ENCODE peak calls at places on chromosomes 2 and 18, in seven cellular contexts. R is mucosa of descending colon; A is AG09309; Z is CD8-positive, alpha-beta T cell; N is H7; E is MM.1S; W is stomach. G is an unnamed sample.

GRCh38 chr2:30978854-30979253 is 159.4 kb downstream of the GALNT14 start:
- DNase-seq in E (no peak), R (no peak), A (no peak), Z (no peak), W (no peak), N (peak), G (no peak)

GRCh38 chr2:70514612-70515055 is 39.0 kb downstream of the TGFA start:
- DNase-seq in A (no peak), Z (no peak), W (peak), E (no peak), N (peak), R (peak), G (no peak)

GRCh38 chr18:47815486-47816270 is 114.8 kb downstream of the SMAD2 start:
- DNase-seq in W (no peak), E (no peak), Z (no peak), R (no peak), A (no peak), N (no peak), G (no peak)

GRCh38 chr2:237746302-237747080 is 52.1 kb upstream of the RBM44 start:
- DNase-seq in E (no peak), W (no peak), A (no peak), Z (no peak), R (no peak), N (no peak), G (no peak)

GRCh38 chr2:62604336-62604735 is 98.3 kb upstream of the TMEM17 start:
- DNase-seq in N (no peak), Z (no peak), W (no peak), R (no peak), A (no peak), E (no peak), G (no peak)

GRCh38 chr2:240711296-240711695 is 19.6 kb downstream of the AQP12A start:
- DNase-seq in Z (no peak), A (no peak), R (no peak), N (no peak), W (no peak), E (no peak), G (no peak)

GRCh38 chr2:51335072-51336058 is 303.4 kb upstream of the NRXN1 start:
- DNase-seq in E (no peak), Z (no peak), A (no peak), W (no peak), R (no peak), N (peak), G (no peak)

GRCh38 chr2:74188018-74188601 is 9.4 kb upstream of the MOB1A start:
- DNase-seq in R (no peak), A (no peak), N (peak), E (no peak), Z (no peak), W (no peak), G (no peak)

GRCh38 chr2:214542251-214542650 is 131.4 kb downstream of the VWC2L start:
- DNase-seq in R (no peak), W (no peak), A (no peak), E (no peak), Z (no peak), N (no peak), G (no peak)

GRCh38 chr18:77108001-77108692 is 24.4 kb downstream of the MBP start:
- DNase-seq in N (no peak), R (no peak), W (no peak), E (peak), Z (no peak), A (peak), G (no peak)

GRCh38 chr2:240255165-240255491 is 114.7 kb upstream of the OTOS start:
- DNase-seq in A (no peak), Z (no peak), R (no peak), W (peak), E (no peak), N (peak), G (no peak)

GRCh38 chr2:197354169-197354558 is 43.6 kb upstream of the ANKRD44 start:
- DNase-seq in W (no peak), N (no peak), R (no peak), E (no peak), A (no peak), Z (no peak), G (no peak)

GRCh38 chr2:134120160-134120717 is 133.6 kb upstream of the MGAT5 start:
- DNase-seq in W (no peak), E (no peak), Z (no peak), A (no peak), R (peak), N (no peak), G (no peak)

GRCh38 chr18:21632393-21632792 is 20.3 kb downstream of the SNRPD1 start:
- DNase-seq in Z (no peak), R (no peak), W (no peak), A (no peak), E (no peak), N (no peak), G (no peak)

GRCh38 chr18:50906843-50907242 is 27.9 kb downstream of the ME2 start:
- DNase-seq in Z (no peak), R (no peak), E (no peak), N (no peak), W (no peak), A (no peak), G (no peak)

DNA sequence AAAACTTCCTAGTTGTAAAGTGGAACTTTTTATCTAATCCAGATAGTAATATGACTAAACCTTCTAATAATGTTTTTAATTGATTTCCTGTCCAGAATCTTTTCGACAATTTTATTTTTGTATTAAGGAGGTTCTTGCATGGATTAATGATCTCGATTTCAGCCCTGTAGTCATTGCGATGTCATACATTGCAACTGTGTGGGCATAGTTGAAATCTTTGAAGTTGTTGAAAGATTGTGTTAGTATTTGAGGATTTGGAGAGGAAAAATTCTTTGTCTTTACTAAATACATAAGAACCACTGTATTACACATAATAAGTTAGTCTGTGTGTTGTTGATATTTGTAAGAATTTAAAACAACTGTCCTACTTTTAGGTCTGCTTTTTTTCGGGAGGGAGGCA is 31.1 kb downstream of the ACSL3 start:
- DNase-seq in A (no peak), Z (no peak), W (no peak), N (no peak), E (no peak), R (no peak), G (no peak)
- H3K4me3 ChIP-seq in A (no peak), Z (no peak), W (no peak), N (no peak), E (no peak), R (no peak), G (no peak)

GRCh38 chr2:191246820-191247380 is 1.7 kb downstream of the MYO1B start:
- DNase-seq in W (no peak), R (no peak), E (no peak), N (no peak), Z (no peak), A (no peak), G (no peak)
- H3K4me3 ChIP-seq in W (peak), R (no peak), E (no peak), N (peak), Z (no peak), A (peak), G (no peak)

DNA sequence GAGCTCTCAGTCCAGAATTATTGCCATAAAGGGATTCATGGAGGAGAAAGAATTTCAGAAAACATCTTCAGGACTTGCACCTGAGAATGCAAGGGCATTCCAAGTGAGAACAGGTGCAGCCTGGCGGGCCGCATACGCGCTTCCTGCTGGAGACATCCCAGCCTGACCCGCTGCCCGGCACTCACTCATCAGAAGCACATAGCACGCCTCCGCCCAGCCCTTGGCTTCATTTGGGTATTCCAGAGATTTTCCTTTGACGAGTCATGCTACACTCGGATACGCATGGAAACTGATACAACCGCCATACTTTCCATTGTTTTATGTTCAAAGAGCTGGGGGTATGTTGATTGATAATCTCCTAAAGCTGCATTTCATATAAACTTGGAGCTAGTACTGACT is 228.0 kb upstream of the ID2 start:
- DNase-seq in R (no peak), A (no peak), E (no peak), N (no peak), Z (no peak), W (no peak), G (no peak)
- H3K4me3 ChIP-seq in R (no peak), A (no peak), E (no peak), N (no peak), Z (no peak), W (no peak), G (no peak)

DNA sequence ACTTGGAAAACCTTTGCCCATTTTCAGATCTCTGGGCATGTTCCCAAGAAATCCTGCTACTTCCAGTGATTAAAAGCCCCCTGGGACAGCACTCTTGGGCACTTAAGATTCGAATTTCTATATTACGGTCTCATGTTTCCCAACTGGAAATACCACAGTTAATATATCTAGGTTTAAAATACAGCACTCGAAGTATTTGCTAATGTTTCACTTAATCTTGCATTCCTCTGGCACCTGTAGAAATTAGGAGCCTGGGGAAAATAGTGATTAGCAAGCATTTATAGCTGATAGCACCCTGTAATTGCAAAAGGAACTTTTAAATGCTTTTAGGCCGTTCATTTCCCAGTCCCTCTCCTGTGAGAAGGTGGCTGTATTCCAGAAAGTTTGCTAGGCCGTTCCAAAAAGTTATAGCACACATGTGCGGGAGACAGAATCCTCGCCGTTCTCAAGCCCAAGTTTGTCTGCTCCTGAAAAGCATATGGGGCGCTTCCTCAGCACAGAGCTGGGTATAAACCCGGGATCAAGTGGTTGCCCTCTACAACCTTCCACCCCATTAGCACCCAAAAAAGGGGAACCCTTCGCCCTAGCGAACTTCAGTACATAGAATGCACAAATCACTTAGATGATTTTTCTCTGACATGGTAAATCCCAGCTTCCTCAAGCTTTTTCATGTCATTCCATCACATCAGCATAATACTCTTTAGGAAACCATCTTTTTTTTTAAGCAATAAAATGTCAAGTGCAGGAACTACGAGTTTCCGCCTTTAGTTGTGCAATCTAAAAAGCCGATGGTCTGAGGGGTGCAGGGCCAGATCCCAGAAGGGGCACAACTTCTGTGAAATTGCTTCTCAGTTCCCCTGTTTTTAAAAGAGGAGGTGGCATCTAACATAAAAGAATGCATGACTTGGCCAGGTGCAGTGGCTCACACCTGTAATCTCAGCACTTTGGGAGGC is 60.6 kb downstream of the DIPK1C start:
- DNase-seq in E (no peak), W (no peak), A (no peak), N (no peak), R (no peak), Z (no peak), G (no peak)
- H3K4me3 ChIP-seq in E (no peak), W (no peak), A (no peak), N (no peak), R (no peak), Z (no peak), G (no peak)